ENCODE peak calls at places on chromosome 11, in four cellular contexts. K is keratinocyte, P is endothelial cell of umbilical vein, B is mesenchymal stem cell. T is an unnamed sample.

GRCh38 chr11:17142450-17142849 is 65.0 kb upstream of the RPS13 start:
- DNase-seq in P (no peak), B (no peak), K (no peak), T (no peak)

GRCh38 chr11:45859661-45860140 is 12.4 kb downstream of the CRY2 start:
- DNase-seq in K (peak), P (peak), B (peak), T (no peak)

GRCh38 chr11:2877474-2877873 is 8.1 kb downstream of the CDKN1C start:
- DNase-seq in P (no peak), K (no peak), B (no peak), T (no peak)

GRCh38 chr11:41498726-41499125 is 39.3 kb upstream of the LRRC4C start:
- DNase-seq in K (no peak), P (peak), B (no peak), T (peak)

GRCh38 chr11:3969613-3970012 is 114.1 kb downstream of the STIM1 start:
- DNase-seq in B (no peak), P (no peak), K (no peak), T (no peak)

GRCh38 chr11:126920833-126921232 is 79.7 kb downstream of the KIRREL3 start:
- DNase-seq in B (no peak), K (no peak), P (no peak), T (peak)

GRCh38 chr11:130478204-130478701 is 29.8 kb downstream of the ADAMTS15 start:
- DNase-seq in K (no peak), B (peak), P (peak), T (no peak)

GRCh38 chr11:9028591-9028990 is 24.8 kb upstream of the NRIP3 start:
- DNase-seq in B (no peak), P (no peak), K (no peak), T (no peak)

GRCh38 chr11:32087602-32088001 is 3.3 kb upstream of the RCN1 start:
- DNase-seq in B (peak), P (no peak), K (no peak), T (no peak)

GRCh38 chr11:64037027-64037633 is 1.4 kb downstream of the FLRT1 start:
- DNase-seq in B (no peak), K (no peak), P (no peak), T (no peak)

GRCh38 chr11:44575962-44576361 is 10.5 kb downstream of the CD82 start:
- DNase-seq in P (no peak), K (no peak), B (no peak), T (no peak)

GRCh38 chr11:94792453-94792852 is 24.3 kb downstream of the AMOTL1 start:
- DNase-seq in K (no peak), P (peak), B (no peak), T (no peak)

GRCh38 chr11:112537846-112538330 is 277.2 kb upstream of the PLET1 start:
- DNase-seq in B (no peak), K (peak), P (no peak), T (no peak)

GRCh38 chr11:12169822-12170221 is 59.4 kb downstream of the MICAL2 start:
- DNase-seq in P (no peak), K (no peak), B (no peak), T (no peak)

GRCh38 chr11:77107950-77108349 is 5.3 kb downstream of the OMP start:
- DNase-seq in K (no peak), P (peak), B (peak), T (peak)

GRCh38 chr11:71200172-71200716 is 52.1 kb downstream of the SHANK2 start:
- DNase-seq in B (peak), K (no peak), P (no peak), T (no peak)

GRCh38 chr11:118694185-118694584 is 14.7 kb upstream of the TREH start:
- DNase-seq in B (no peak), K (no peak), P (no peak), T (no peak)

GRCh38 chr11:118689852-118690552 is 10.6 kb upstream of the TREH start:
- DNase-seq in P (peak), B (peak), K (peak), T (peak)

GRCh38 chr11:118690553-118691304 is 11.3 kb upstream of the TREH start:
- DNase-seq in P (no peak), K (no peak), B (no peak), T (no peak)

GRCh38 chr11:118694771-118695170 is 15.3 kb upstream of the TREH start:
- DNase-seq in K (no peak), B (no peak), P (no peak), T (no peak)

DNA sequence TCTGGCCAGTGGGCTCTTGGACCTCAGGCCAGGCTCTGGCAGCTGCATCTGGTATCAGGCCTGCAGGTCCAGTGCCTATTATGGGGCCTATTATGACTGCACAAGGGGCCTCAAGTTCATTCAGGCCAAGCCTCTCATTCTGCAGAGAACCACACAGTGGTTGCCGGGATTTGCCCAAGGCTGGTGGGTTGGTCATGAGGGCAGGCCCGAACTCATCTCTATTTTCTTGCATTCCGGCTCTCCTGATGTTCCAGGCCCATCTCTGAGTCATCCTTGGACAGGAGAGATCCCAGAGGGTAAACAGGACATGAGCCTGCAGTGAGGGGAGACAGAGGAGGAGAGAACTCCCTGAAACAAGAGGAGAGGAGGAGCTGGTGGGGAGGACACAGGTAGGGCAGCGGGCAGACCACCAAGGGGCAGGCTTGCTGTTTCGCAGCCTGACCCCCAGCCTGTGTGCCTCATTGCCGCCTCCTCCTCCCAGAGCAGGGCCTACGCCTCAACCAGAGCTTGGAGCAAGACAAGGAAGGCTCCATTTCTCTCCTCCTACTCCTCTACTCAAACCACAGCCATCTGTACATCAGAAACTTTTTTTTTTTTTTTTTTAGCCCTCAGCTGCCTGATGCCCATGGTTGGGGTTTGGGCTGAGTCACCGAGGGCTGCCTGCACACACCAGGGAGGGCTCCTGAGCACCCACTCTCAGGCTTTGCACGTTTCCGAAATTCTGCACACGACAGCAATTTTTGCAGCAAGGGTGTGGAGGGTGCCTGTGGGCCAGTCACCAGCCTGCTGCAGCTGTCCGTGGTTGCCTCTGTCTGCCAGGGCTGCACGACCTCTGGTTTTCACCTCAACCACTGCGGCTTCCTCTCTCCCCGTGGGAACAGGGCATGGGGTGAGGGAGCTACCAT is 12.7 kb upstream of the TREH start:
- DNase-seq in B (peak), P (no peak), K (peak), T (no peak)
- H2AFZ ChIP-seq in B (peak), P (peak), K (peak), T (no peak)

GRCh38 chr11:7165911-7166310 is 77.1 kb downstream of the RBMXL2 start:
- DNase-seq in K (no peak), B (no peak), P (no peak), T (no peak)

DNA sequence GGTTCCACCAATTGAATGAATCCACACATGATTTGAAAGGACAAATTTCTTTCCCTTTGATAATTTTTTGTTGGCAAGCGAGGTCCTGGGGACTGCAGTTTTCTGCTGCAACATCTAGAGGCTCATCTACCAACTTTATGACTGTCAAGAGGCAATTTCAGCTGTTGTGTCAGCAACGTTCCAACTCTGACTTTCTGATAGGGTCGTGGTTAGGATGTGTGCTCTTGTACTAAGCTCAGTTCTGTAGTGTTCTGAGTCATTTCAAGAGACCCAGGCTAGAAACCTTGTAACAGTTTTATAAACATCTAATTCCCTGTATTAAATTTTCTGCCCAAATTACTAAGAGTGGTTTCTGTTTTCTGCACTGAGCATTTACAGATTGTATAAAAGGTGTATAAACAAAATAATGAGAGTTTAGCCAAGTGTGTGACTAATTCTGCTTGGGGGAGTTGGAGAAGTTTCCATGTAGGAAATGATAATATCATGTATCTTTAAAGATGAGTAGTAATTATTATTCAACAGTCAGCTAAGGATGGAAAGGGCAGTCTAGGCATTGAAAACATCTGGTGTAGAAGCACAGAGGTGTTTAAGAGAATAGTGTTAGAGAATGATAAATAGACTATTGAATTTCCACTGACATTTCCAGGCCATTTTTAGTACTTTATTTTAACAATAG is 72.2 kb downstream of the RBMXL2 start:
- DNase-seq in K (no peak), B (no peak), P (no peak), T (no peak)
- H3K4me2 ChIP-seq in K (no peak), B (no peak), P (no peak), T (no peak)

GRCh38 chr11:61488651-61489291 is 19.8 kb upstream of the LRRC10B start:
- DNase-seq in B (peak), P (no peak), K (no peak), T (no peak)
- H2AFZ ChIP-seq in B (no peak), P (no peak), K (peak), T (no peak)

GRCh38 chr11:114346709-114347141 is 50.5 kb downstream of the NNMT start:
- DNase-seq in B (no peak), K (no peak), P (no peak), T (no peak)
- H3K4me2 ChIP-seq in B (no peak), K (no peak), P (peak), T (no peak)

DNA sequence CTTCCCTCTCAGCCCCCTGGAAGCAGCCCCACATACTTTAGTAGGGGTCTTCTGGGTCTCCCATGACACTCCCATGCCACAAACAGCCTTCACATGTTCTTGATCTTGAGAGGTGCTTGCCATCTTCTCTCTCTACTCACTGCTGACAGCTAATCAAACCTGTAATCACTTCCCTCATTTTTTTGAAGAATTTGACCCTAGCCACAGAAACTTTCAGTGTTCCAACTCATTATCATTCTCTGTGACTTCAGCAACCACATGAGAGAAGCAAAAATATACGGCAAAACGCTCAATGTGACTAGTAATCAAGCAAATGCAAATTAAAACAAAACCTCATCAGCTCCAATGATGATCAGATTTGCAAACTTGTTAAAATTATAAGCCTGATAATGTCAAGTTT is 38.3 kb upstream of the POU2AF2 start:
- DNase-seq in B (no peak), P (no peak), K (no peak), T (no peak)
- H2AFZ ChIP-seq in B (no peak), P (no peak), K (no peak), T (no peak)